ENCODE peak calls at places on chromosomes 2 and 18, in six cellular contexts. G, I, E, X, S and T are unnamed samples.
A peak's percentile ranks its signal among the peaks of the same experiment; 100 is the strongest.

GRCh38 chr2:145800201-145801091 is 1280.5 kb upstream of the ZEB2 start:
- DNase-seq in I (no peak), S (no peak), X (no peak), G (peak; percentile 54), E (no peak), T (no peak)

GRCh38 chr18:78984941-78985784 is 5.5 kb downstream of the SALL3 start:
- DNase-seq in E (no peak), G (peak; percentile 69), I (peak; percentile 82), S (peak; percentile 90), X (no peak), T (no peak)

GRCh38 chr2:217878865-217879595 is 123.8 kb downstream of the TNS1 start:
- DNase-seq in X (no peak), I (peak; percentile 60), G (no peak), S (peak; percentile 42), E (no peak), T (no peak)

GRCh38 chr2:221610249-221610648 is 38.1 kb upstream of the EPHA4 start:
- DNase-seq in S (no peak), I (no peak), E (no peak), X (no peak), G (no peak), T (peak; percentile 25)

GRCh38 chr2:62881162-62881795 is 169.4 kb upstream of the OTX1 start:
- DNase-seq in X (no peak), S (no peak), G (no peak), I (no peak), E (no peak), T (no peak)

GRCh38 chr2:202018950-202019349 is 14.7 kb upstream of the FZD7 start:
- DNase-seq in G (no peak), E (no peak), S (no peak), I (no peak), X (no peak), T (no peak)

GRCh38 chr2:157158111-157158510 is 99.4 kb upstream of the GALNT5 start:
- DNase-seq in I (no peak), E (no peak), G (peak; percentile 53), S (no peak), X (no peak), T (no peak)

GRCh38 chr2:67304300-67304890 is 92.7 kb upstream of the ETAA1 start:
- DNase-seq in I (no peak), X (no peak), S (no peak), E (no peak), G (no peak), T (no peak)

GRCh38 chr2:213306320-213306942 is 22.2 kb downstream of the SPAG16 start:
- DNase-seq in I (no peak), X (no peak), S (no peak), E (no peak), G (peak; percentile 73), T (peak; percentile 51)

GRCh38 chr18:47067648-47068047 is 32.2 kb upstream of the ELOA2 start:
- DNase-seq in X (no peak), E (no peak), S (no peak), G (no peak), I (no peak), T (no peak)

GRCh38 chr2:178723786-178724346 is 83.4 kb downstream of the TTN start:
- DNase-seq in G (peak; percentile 35), I (no peak), X (no peak), E (no peak), S (no peak), T (no peak)

GRCh38 chr2:218252509-218253247 is 8.1 kb upstream of the GPBAR1 start:
- DNase-seq in I (no peak), E (no peak), S (no peak), X (no peak), G (peak; percentile 55), T (no peak)

GRCh38 chr18:33818145-33818544 is 240.1 kb downstream of the ASXL3 start:
- DNase-seq in X (no peak), I (no peak), S (no peak), E (no peak), G (no peak), T (no peak)

GRCh38 chr18:75868031-75868430 is 440.5 kb upstream of the SMIM21 start:
- DNase-seq in G (no peak), X (no peak), E (no peak), I (no peak), S (peak; percentile 7), T (no peak)

GRCh38 chr2:27888790-27889189 is 1.4 kb downstream of the RBKS start:
- DNase-seq in G (peak; percentile 72), X (no peak), I (no peak), S (no peak), E (no peak), T (no peak)

GRCh38 chr2:27890146-27891062 is at the start of the genes BABAM2 and RBKS:
- DNase-seq in X (peak; percentile 96), I (peak; percentile 92), E (peak; percentile 94), G (peak; percentile 83), S (peak; percentile 91), T (peak; percentile 93)

GRCh38 chr2:27887830-27888229 is 2.4 kb downstream of the RBKS start:
- DNase-seq in E (no peak), X (no peak), I (no peak), G (no peak), S (no peak), T (no peak)

GRCh38 chr2:27891063-27891819 is 712 bp downstream of the BABAM2 start:
- DNase-seq in X (peak; percentile 94), E (peak; percentile 90), S (peak; percentile 79), I (peak; percentile 74), G (peak; percentile 70), T (peak; percentile 78)

DNA sequence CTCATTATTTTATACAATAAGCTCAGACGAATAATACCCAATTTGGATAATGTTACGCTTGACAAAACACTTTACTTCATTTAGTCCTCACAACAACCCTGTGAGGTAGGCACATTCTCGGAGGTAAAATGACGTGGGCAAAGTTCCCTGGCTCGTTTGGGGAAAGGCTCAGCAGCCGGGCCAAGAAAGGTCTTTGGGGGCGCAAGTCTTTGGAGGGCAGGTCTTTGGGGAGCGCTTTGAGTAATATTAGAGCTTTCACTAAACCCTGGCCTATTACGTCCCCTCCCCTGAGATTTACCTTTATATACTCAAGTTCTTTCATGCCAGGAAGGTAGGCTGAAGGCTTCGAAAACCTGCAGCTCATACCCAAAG is 427 bp downstream of the RBKS start:
- DNase-seq in G (peak; percentile 40), X (no peak), E (no peak), I (no peak), S (peak; percentile 55), T (no peak)
- H3K27ac ChIP-seq in G (peak overlapping the region; percentile 96), X (peak overlapping the region; percentile 99), E (peak overlapping the region; percentile 97), I (no peak overlapping the region), S (no peak overlapping the region), T (peak overlapping the region; percentile 75)

GRCh38 chr18:74861154-74861553 is 263.5 kb downstream of the ZNF407 start:
- DNase-seq in G (peak; percentile 40), E (no peak), S (no peak), I (no peak), X (no peak), T (peak; percentile 17)
- H3K27ac ChIP-seq in G (no peak overlapping the region), E (no peak overlapping the region), S (no peak overlapping the region), I (no peak overlapping the region), X (no peak overlapping the region), T (no peak overlapping the region)

GRCh38 chr2:17171446-17172049 is 346.7 kb downstream of the RAD51AP2 start:
- DNase-seq in X (no peak), S (peak; percentile 76), I (peak; percentile 66), G (peak; percentile 36), E (no peak), T (peak; percentile 42)

GRCh38 chr2:17182399-17182798 is 335.8 kb downstream of the RAD51AP2 start:
- DNase-seq in G (no peak), S (no peak), X (no peak), E (no peak), I (no peak), T (no peak)

GRCh38 chr2:17181051-17181450 is 337.2 kb downstream of the RAD51AP2 start:
- DNase-seq in I (no peak), E (no peak), X (no peak), G (no peak), S (no peak), T (no peak)

GRCh38 chr2:17179145-17179808 is 339.0 kb downstream of the RAD51AP2 start:
- DNase-seq in S (no peak), G (no peak), I (no peak), X (no peak), E (no peak), T (no peak)

DNA sequence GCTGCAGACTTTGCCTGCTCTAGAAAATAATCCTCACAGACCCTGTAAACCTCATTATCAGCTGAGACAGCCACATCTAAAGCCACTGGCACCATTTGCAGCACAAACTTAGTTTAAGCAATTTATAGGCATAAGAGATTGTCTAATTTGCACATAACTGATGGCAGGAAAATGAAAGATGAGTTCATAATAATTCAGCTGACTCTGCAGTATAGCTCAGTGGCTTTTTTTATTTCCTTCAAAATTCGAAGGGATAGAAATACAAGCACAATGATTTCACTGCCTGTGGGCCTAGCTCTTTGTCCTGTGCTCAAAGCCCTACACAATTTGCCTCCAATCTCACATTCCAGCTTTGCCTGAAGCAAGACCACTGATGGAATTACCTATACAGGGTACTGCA is 341.1 kb downstream of the RAD51AP2 start:
- DNase-seq in I (no peak), X (no peak), G (no peak), E (no peak), S (no peak), T (no peak)
- H3K27ac ChIP-seq in I (no peak overlapping the region), X (no peak overlapping the region), G (no peak overlapping the region), E (no peak overlapping the region), S (no peak overlapping the region), T (no peak overlapping the region)

GRCh38 chr18:58513615-58514014 is 115.3 kb downstream of the ALPK2 start:
- DNase-seq in E (peak; percentile 38), G (no peak), S (no peak), X (no peak), I (no peak), T (no peak)

GRCh38 chr18:58516514-58517285 is 112.2 kb downstream of the ALPK2 start:
- DNase-seq in G (no peak), E (no peak), X (no peak), S (no peak), I (no peak), T (no peak)

GRCh38 chr18:58514773-58515172 is 114.1 kb downstream of the ALPK2 start:
- DNase-seq in X (no peak), E (peak; percentile 1), G (no peak), S (no peak), I (no peak), T (no peak)

GRCh38 chr18:58512648-58513338 is 116.1 kb downstream of the ALPK2 start:
- DNase-seq in I (no peak), G (no peak), E (no peak), S (no peak), X (no peak), T (no peak)

GRCh38 chr18:58515175-58515574 is 113.7 kb downstream of the ALPK2 start:
- DNase-seq in I (no peak), G (no peak), S (no peak), E (no peak), X (no peak), T (no peak)
- H3K27ac ChIP-seq in I (no peak overlapping the region), G (no peak overlapping the region), S (no peak overlapping the region), E (no peak overlapping the region), X (no peak overlapping the region), T (no peak overlapping the region)

DNA sequence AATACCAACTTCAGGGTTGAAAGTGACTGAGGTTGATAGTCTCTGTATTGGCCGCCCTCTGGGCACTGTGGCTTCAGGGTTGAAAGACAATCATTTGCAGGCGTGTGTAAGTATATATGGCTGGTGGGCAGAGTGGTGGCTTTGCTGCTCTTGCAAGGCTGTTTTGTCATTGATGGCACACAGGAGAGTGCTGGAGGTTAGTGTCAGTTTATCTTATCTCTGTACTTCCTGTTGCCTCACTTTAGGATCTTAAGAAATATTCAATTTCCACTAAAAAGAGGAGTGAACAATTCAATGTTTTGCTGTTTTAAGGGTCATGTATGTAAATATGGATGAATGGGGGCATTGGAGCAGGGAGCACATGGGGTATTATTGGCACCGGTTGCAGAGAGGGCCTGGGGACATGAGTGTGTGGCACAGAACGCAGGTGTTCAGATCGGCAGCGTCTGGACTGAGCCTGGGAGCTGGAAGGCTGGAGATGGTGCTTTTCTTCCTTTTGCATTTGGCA is 51.5 kb downstream of the NCK2 start:
- DNase-seq in E (no peak), G (no peak), S (no peak), X (no peak), I (no peak), T (no peak)
- H3K27ac ChIP-seq in E (no peak overlapping the region), G (no peak overlapping the region), S (peak overlapping the region; percentile 52), X (no peak overlapping the region), I (no peak overlapping the region), T (no peak overlapping the region)